ENCODE peak calls at places on chromosome 5, in five cellular contexts. A is upper lobe of left lung, E is body of pancreas, M is lower leg skin, U is sigmoid colon. W is an unnamed sample.

GRCh38 chr5:108381034-108381954 is 604 bp downstream of the FBXL17 start:
- DNase-seq in A (peak), M (peak), E (peak), U (peak), W (peak)

GRCh38 chr5:60366489-60366888 is 333.5 kb downstream of the DEPDC1B start:
- DNase-seq in M (no peak), U (no peak), A (no peak), E (no peak), W (no peak)

GRCh38 chr5:88063813-88064212 is 204.8 kb downstream of the TMEM161B start:
- DNase-seq in A (no peak), E (no peak), M (no peak), U (no peak), W (no peak)

GRCh38 chr5:132272341-132273210 is 15.1 kb downstream of the PDLIM4 start:
- DNase-seq in A (peak), U (peak), M (no peak), E (peak), W (peak)

GRCh38 chr5:58886315-58887207 is 303.7 kb downstream of the RAB3C start:
- DNase-seq in E (peak), A (peak), U (peak), M (no peak), W (peak)

GRCh38 chr5:68884893-68885292 is 208.9 kb upstream of the SLC30A5 start:
- DNase-seq in U (no peak), A (no peak), M (no peak), E (no peak), W (no peak)

GRCh38 chr5:59416441-59416840 is 477.1 kb downstream of the PDE4D start:
- DNase-seq in E (no peak), A (no peak), U (no peak), M (no peak), W (no peak)

GRCh38 chr5:113061851-113062631 is 85.4 kb downstream of the DCP2 start:
- DNase-seq in M (no peak), A (no peak), E (no peak), U (no peak), W (no peak)

GRCh38 chr5:143826909-143827514 is 15.1 kb downstream of the HMHB1 start:
- DNase-seq in M (no peak), U (no peak), E (no peak), A (no peak), W (no peak)

GRCh38 chr5:143350790-143351603 is 52.5 kb downstream of the NR3C1 start:
- DNase-seq in A (no peak), E (no peak), U (no peak), M (no peak), W (no peak)

GRCh38 chr5:8676731-8677130 is 807.8 kb downstream of the MTRR start:
- DNase-seq in U (no peak), A (no peak), E (no peak), M (no peak), W (no peak)

GRCh38 chr5:115068239-115069086 is 101.2 kb downstream of the TRIM36 start:
- DNase-seq in U (no peak), A (no peak), E (peak), M (no peak), W (no peak)

GRCh38 chr5:173268750-173269580 is 34.0 kb upstream of the NKX2-5 start:
- DNase-seq in U (no peak), A (peak), E (no peak), M (no peak), W (no peak)

GRCh38 chr5:124566875-124567450 is 179.5 kb downstream of the ZNF608 start:
- DNase-seq in A (no peak), E (no peak), M (no peak), U (no peak), W (no peak)

GRCh38 chr5:24714757-24715156 is 70.0 kb upstream of the CDH10 start:
- DNase-seq in E (no peak), U (no peak), M (no peak), A (no peak), W (no peak)

GRCh38 chr5:157930710-157931109 is 71.8 kb upstream of the CLINT1 start:
- DNase-seq in U (no peak), E (peak), A (no peak), M (no peak), W (no peak)

GRCh38 chr5:43772601-43773031 is 169.6 kb downstream of the NNT start:
- DNase-seq in M (no peak), U (no peak), E (no peak), A (no peak), W (no peak)

GRCh38 chr5:74966151-74967050 is 86.0 kb downstream of the GCNT4 start:
- DNase-seq in A (no peak), U (no peak), E (peak), M (no peak), W (peak)

GRCh38 chr5:110321117-110321516 is 405.4 kb downstream of the TMEM232 start:
- DNase-seq in M (no peak), U (no peak), E (no peak), A (no peak), W (no peak)

GRCh38 chr5:58934629-58935097 is 351.8 kb downstream of the RAB3C start:
- DNase-seq in U (no peak), M (no peak), E (no peak), A (no peak), W (no peak)

GRCh38 chr5:62985749-62986148 is 407.1 kb downstream of the LRRC70 start:
- DNase-seq in A (no peak), U (no peak), M (no peak), E (no peak), W (no peak)

GRCh38 chr5:139955616-139956283 is 87.3 kb downstream of the NRG2 start:
- DNase-seq in E (no peak), M (no peak), U (no peak), A (no peak), W (no peak)

GRCh38 chr5:132873930-132874271 is 433 bp downstream of the LEAP2 start:
- DNase-seq in E (no peak), A (no peak), M (no peak), U (no peak), W (no peak)

GRCh38 chr5:154276932-154277331 is 86.4 kb downstream of the GALNT10 start:
- DNase-seq in A (no peak), U (peak), M (peak), E (peak), W (peak)

GRCh38 chr5:6752782-6753181 is 39.5 kb downstream of the TENT4A start:
- DNase-seq in E (no peak), A (no peak), M (no peak), U (peak), W (no peak)

GRCh38 chr5:6567835-6568234 is 65.0 kb downstream of the NSUN2 start:
- DNase-seq in A (no peak), M (no peak), E (no peak), U (no peak), W (no peak)

GRCh38 chr5:4130819-4131218 is 535.2 kb downstream of the IRX1 start:
- DNase-seq in E (no peak), A (no peak), U (no peak), M (no peak), W (no peak)

GRCh38 chr5:179608131-179608581 is 15.3 kb downstream of the HNRNPH1 start:
- DNase-seq in A (no peak), E (no peak), U (peak), M (no peak), W (peak)
- TF ChIP-seq POLR2A in A (no peak), E (no peak), U (no peak), M (no peak), W (no peak)

GRCh38 chr5:73381587-73382411 is 66.8 kb downstream of the FOXD1 start:
- DNase-seq in A (peak), U (no peak), M (no peak), E (no peak), W (no peak)
- H3K4me3 ChIP-seq in A (peak), U (peak), M (no peak), E (peak), W (no peak)

DNA sequence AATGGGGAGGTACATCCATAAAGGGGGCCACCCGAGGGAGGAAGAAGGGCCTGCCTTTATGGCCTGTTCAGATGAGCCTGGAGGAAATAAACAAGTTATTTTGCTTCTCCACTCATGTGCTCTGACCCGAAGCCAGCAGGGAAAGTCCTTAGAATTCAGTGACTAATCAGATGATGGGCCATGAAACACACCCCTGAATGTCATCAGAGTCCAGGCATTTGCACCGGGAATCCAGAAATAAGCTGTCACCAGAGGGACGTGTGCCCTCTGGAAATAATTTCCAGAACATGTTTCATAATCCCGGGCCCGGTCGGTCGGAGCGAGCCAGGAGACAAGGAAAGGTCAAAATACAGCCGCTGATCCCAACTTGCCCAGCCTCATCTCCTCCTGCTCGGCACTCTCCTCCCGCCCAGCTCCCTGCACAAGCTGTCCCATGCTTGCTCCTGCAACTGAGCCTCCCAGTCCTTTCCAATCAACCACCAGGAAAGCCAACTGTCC is 73.6 kb upstream of the ZNF622 start:
- DNase-seq in U (peak), M (peak), E (peak), A (peak), W (peak)
- TF ChIP-seq CTCF in U (no peak), M (no peak), E (no peak), A (no peak), W (no peak)

GRCh38 chr5:1111727-1112289 is at the start of gene SLC12A7:
- DNase-seq in U (no peak), M (no peak), E (peak), A (peak), W (peak)
- TF ChIP-seq POLR2A in U (no peak), M (peak), E (peak), A (peak), W (peak)

DNA sequence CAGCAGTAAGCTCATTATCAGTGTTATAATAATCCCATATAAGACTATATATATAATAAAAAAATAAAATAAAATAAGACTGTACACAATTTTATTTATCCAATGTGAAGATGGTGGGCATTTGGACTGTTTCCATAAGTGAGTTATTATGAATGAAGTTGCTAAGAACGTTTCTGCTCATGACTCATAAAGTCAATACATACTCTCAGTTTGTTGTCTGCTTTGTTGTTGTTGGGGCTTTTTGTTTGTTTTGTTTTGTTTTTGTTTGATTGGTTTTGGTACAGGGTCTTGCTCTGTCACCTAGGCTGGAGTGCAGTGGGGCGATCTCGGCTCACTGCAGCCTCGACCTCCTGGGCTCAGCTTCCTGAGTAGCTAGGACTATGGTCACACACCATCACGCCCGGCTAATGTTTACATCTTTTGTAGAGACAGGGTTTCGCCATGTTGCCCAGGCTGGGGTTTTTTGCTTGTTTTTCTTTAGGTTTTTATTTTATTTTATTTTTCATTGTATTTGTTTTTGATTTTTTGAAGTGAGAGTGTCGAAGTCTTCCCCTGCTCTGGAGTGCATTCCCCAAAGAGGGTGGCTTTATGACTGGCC is 18.0 kb downstream of the TRIM7 start:
- DNase-seq in A (no peak), M (no peak), U (no peak), E (no peak), W (no peak)
- H3K4me3 ChIP-seq in A (no peak), M (no peak), U (no peak), E (no peak), W (peak)

DNA sequence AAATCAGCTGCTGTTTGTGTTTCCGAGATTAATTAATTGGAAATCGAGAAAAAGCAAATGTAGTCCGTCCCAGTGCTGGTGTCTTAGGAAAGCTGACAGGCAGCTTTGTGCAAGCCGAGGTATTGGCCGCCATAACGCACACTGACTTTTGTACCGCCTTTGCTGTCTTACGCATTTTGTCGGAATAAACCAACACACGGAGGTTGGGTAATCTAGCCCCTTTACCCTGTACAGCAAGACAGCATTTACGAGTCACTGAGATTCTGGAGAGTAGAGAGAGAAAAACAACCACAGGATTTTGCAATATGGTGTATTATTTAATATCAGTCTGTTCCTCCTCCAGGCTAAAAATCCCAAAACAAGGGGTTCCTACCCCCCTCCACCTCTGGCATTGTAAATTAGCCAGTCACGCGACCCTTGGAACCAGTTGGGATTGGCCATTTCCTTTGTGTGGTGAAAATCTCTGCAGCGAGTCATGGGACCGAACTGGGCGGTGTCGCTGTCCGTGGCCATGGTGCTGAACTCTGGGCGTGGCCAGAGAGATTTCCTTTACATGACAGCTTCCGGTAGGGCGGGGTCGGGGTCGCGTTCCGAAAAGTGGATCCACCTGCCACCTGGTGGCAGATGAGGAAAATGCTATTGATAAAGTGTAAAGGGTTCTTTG is 10.3 kb upstream of the PCDHB1 start:
- DNase-seq in M (peak), U (peak), A (peak), E (peak), W (peak)
- TF ChIP-seq CTCF in M (no peak), U (peak), A (peak), E (peak), W (peak)

GRCh38 chr5:141695627-141696180 is 13.7 kb upstream of the ARAP3 start:
- DNase-seq in A (no peak), E (no peak), M (no peak), U (no peak), W (no peak)

GRCh38 chr5:141694479-141694878 is 12.4 kb upstream of the ARAP3 start:
- DNase-seq in E (no peak), U (no peak), A (no peak), M (no peak), W (no peak)

GRCh38 chr5:141692919-141693848 is 11.2 kb upstream of the ARAP3 start:
- DNase-seq in E (no peak), U (no peak), A (no peak), M (no peak), W (no peak)

GRCh38 chr5:141697586-141697985 is 15.6 kb upstream of the ARAP3 start:
- DNase-seq in U (no peak), A (no peak), E (no peak), M (no peak), W (no peak)

DNA sequence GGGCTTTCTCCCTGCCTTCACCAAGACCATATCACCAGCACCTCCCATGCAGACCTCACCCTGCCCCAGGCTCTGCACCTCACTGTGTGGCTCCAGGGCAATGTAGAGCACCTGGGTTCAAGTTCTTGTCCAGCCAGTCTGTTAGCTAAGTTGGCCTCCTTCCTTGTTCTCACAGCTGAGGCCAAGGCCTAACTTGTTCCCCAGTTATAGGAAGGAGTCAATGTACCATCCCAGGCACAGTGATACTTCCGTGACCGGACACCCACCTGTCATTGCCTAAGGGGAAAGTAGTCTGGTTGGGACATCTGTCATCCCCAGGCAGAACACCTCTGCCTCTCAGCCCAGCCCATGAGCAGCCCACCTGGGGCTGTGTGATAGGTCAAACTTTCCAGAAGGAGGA is 14.4 kb upstream of the ARAP3 start:
- DNase-seq in A (no peak), U (no peak), E (no peak), M (no peak), W (no peak)
- TF ChIP-seq POLR2A in A (no peak), U (no peak), E (no peak), M (no peak), W (no peak)

GRCh38 chr5:16548812-16549211 is 68.0 kb downstream of the RETREG1 start:
- DNase-seq in U (no peak), E (no peak), A (no peak), M (no peak), W (no peak)

GRCh38 chr5:16548115-16548514 is 68.7 kb downstream of the RETREG1 start:
- DNase-seq in E (peak), U (no peak), A (no peak), M (no peak), W (no peak)

GRCh38 chr5:16549491-16550233 is 67.1 kb downstream of the RETREG1 start:
- DNase-seq in A (no peak), M (no peak), U (no peak), E (no peak), W (no peak)

GRCh38 chr5:16551628-16552027 is 65.2 kb downstream of the RETREG1 start:
- DNase-seq in A (no peak), E (no peak), M (no peak), U (no peak), W (no peak)

GRCh38 chr5:16550316-16550952 is 66.4 kb downstream of the RETREG1 start:
- DNase-seq in U (no peak), M (no peak), E (peak), A (no peak), W (peak)
- H3K4me3 ChIP-seq in U (no peak), M (no peak), E (no peak), A (no peak), W (no peak)

DNA sequence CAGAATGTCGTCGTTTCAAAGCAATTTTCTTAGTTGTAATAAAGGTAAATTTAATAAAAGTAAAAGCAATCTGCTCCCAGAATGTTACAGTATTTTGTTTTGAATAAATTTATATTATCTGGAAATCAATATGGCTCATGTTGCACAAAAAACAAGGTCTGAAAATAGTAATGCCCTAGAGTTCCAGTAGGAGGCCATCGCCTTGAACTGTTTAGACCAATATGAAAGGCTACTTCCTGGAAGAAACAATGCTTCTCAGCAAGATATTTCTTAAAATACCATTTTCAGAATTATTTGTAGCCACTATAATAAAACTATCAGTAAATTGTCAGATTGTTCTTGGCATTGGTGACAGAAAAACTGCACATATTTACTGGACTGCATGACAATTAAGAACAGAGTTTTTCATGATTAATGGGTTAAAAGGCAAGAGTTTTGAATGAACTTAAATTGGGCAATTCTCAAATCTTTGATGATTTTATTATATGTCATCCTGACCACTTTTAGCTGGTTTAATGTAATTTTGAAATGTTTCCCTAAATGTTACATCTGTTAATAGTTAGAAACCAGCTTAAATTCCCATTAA is 153.2 kb downstream of the COMMD10 start:
- DNase-seq in U (no peak), M (no peak), E (no peak), A (no peak), W (no peak)
- TF ChIP-seq CTCF in U (no peak), M (no peak), E (no peak), A (no peak), W (no peak)

DNA sequence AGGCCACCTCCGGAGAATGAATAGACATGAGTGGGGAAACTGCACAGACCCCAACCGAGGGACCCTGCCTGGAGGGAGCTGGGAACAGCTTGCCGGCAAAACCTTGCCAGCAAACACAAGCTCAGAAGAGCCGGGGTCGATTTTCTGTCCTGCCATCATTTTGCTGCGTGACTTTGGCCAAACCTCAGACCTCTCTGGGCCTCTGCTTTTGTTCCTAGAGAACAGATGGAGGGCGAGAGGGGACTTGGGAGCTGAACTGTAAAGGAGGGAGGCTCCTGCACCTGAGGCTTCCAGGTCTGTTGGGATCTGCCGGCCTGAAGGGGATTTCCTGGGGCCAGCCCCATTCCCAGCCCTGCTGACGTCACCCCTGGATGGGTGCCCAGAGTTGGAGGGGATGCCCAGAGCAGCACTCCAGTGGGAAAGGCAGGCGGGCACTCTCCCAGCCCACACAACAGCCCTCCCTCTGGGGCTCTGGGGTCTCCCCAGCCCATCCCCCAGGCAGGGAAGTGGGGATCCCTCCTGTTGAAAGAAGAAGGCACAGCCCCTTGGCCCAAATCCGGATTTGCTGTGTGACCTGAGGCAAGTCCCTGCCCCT is 40.4 kb upstream of the SYNPO start:
- DNase-seq in U (peak), A (peak), E (peak), M (peak), W (peak)
- TF ChIP-seq POLR2A in U (no peak), A (no peak), E (peak), M (no peak), W (no peak)

W was measured in Peyer's patch.